ENCODE peak calls at places on chromosomes 11 and 22, in ten cellular contexts. One of them, this sample, is unnamed.
A peak's percentile ranks its signal among the peaks of the same experiment; 100 is the strongest.

GRCh38 chr22:50226224-50227165 is 18.3 kb downstream of the TUBGCP6 start:
- DNase-seq in frontal cortex: no peak
- DNase-seq in T-cell: no peak
- DNase-seq in RPMI7951: no peak
- DNase-seq in AG09309: no peak
- DNase-seq in GM13977: no peak
- DNase-seq in gastrocnemius medialis: no peak
- DNase-seq in pancreas: no peak
- DNase-seq in heart left ventricle: no peak
- DNase-seq in posterior vena cava: no peak
- DNase-seq in this sample: no peak

GRCh38 chr22:38735465-38736256 is 20.1 kb downstream of the SUN2 start:
- DNase-seq in frontal cortex: no peak
- DNase-seq in T-cell: no peak
- DNase-seq in RPMI7951: no peak
- DNase-seq in AG09309: no peak
- DNase-seq in GM13977: no peak
- DNase-seq in gastrocnemius medialis: no peak
- DNase-seq in pancreas: no peak
- DNase-seq in heart left ventricle: peak; percentile 20
- DNase-seq in posterior vena cava: no peak
- DNase-seq in this sample: no peak

GRCh38 chr11:109808569-109808968 is 284.6 kb upstream of the ZC3H12C start:
- DNase-seq in frontal cortex: no peak
- DNase-seq in T-cell: no peak
- DNase-seq in RPMI7951: no peak
- DNase-seq in AG09309: no peak
- DNase-seq in GM13977: no peak
- DNase-seq in gastrocnemius medialis: no peak
- DNase-seq in pancreas: no peak
- DNase-seq in heart left ventricle: no peak
- DNase-seq in posterior vena cava: no peak
- DNase-seq in this sample: no peak

GRCh38 chr11:86214710-86215109 is 29.8 kb upstream of the EED start:
- DNase-seq in frontal cortex: no peak
- DNase-seq in T-cell: no peak
- DNase-seq in RPMI7951: no peak
- DNase-seq in AG09309: no peak
- DNase-seq in GM13977: peak; percentile 48
- DNase-seq in gastrocnemius medialis: no peak
- DNase-seq in pancreas: no peak
- DNase-seq in heart left ventricle: no peak
- DNase-seq in posterior vena cava: no peak
- DNase-seq in this sample: no peak

GRCh38 chr22:41619979-41620645 is 731 bp downstream of the DESI1 start:
- DNase-seq in frontal cortex: peak; percentile 34
- DNase-seq in T-cell: no peak
- DNase-seq in RPMI7951: peak; percentile 16
- DNase-seq in AG09309: no peak
- DNase-seq in GM13977: no peak
- DNase-seq in gastrocnemius medialis: peak; percentile 32
- DNase-seq in pancreas: peak; percentile 51
- DNase-seq in heart left ventricle: peak; percentile 41
- DNase-seq in posterior vena cava: peak; percentile 88
- DNase-seq in this sample: no peak

GRCh38 chr22:29003975-29004646 is 57.5 kb downstream of the C22orf31 start:
- DNase-seq in frontal cortex: no peak
- DNase-seq in T-cell: no peak
- DNase-seq in RPMI7951: no peak
- DNase-seq in AG09309: no peak
- DNase-seq in GM13977: no peak
- DNase-seq in gastrocnemius medialis: peak; percentile 16
- DNase-seq in pancreas: peak; percentile 44
- DNase-seq in heart left ventricle: no peak
- DNase-seq in posterior vena cava: no peak
- DNase-seq in this sample: no peak

GRCh38 chr11:61627831-61628753 is 47.2 kb upstream of the SYT7 start:
- DNase-seq in frontal cortex: peak; percentile 64
- DNase-seq in T-cell: no peak
- DNase-seq in RPMI7951: peak; percentile 56
- DNase-seq in AG09309: peak; percentile 24
- DNase-seq in GM13977: peak; percentile 59
- DNase-seq in gastrocnemius medialis: peak; percentile 48
- DNase-seq in pancreas: peak; percentile 76
- DNase-seq in heart left ventricle: peak; percentile 75
- DNase-seq in posterior vena cava: no peak
- DNase-seq in this sample: peak; percentile 57

GRCh38 chr11:86068138-86068861 is 584 bp downstream of the PICALM start:
- DNase-seq in frontal cortex: no peak
- DNase-seq in T-cell: no peak
- DNase-seq in RPMI7951: peak; percentile 23
- DNase-seq in AG09309: no peak
- DNase-seq in GM13977: peak; percentile 45
- DNase-seq in gastrocnemius medialis: peak; percentile 36
- DNase-seq in pancreas: no peak
- DNase-seq in heart left ventricle: peak; percentile 54
- DNase-seq in posterior vena cava: peak; percentile 88
- DNase-seq in this sample: no peak

GRCh38 chr11:19512621-19513020 is 200.0 kb upstream of the NAV2 start:
- DNase-seq in frontal cortex: no peak
- DNase-seq in T-cell: no peak
- DNase-seq in RPMI7951: no peak
- DNase-seq in AG09309: no peak
- DNase-seq in GM13977: no peak
- DNase-seq in gastrocnemius medialis: no peak
- DNase-seq in pancreas: no peak
- DNase-seq in heart left ventricle: no peak
- DNase-seq in posterior vena cava: no peak
- DNase-seq in this sample: no peak

GRCh38 chr11:125412177-125412496 is 83.9 kb downstream of the FEZ1 start:
- DNase-seq in frontal cortex: no peak
- DNase-seq in T-cell: no peak
- DNase-seq in RPMI7951: no peak
- DNase-seq in AG09309: no peak
- DNase-seq in GM13977: no peak
- DNase-seq in gastrocnemius medialis: no peak
- DNase-seq in pancreas: no peak
- DNase-seq in heart left ventricle: no peak
- DNase-seq in posterior vena cava: peak; percentile 67
- DNase-seq in this sample: no peak

GRCh38 chr11:108486828-108487227 is 11.4 kb downstream of the POGLUT3 start:
- DNase-seq in frontal cortex: no peak
- DNase-seq in T-cell: no peak
- DNase-seq in RPMI7951: no peak
- DNase-seq in AG09309: no peak
- DNase-seq in GM13977: no peak
- DNase-seq in gastrocnemius medialis: no peak
- DNase-seq in pancreas: no peak
- DNase-seq in heart left ventricle: no peak
- DNase-seq in posterior vena cava: no peak
- DNase-seq in this sample: no peak

GRCh38 chr11:1843098-1843473 is 4.3 kb downstream of the TNNI2 start:
- DNase-seq in frontal cortex: no peak
- DNase-seq in T-cell: no peak
- DNase-seq in RPMI7951: no peak
- DNase-seq in AG09309: no peak
- DNase-seq in GM13977: no peak
- DNase-seq in gastrocnemius medialis: no peak
- DNase-seq in pancreas: no peak
- DNase-seq in heart left ventricle: no peak
- DNase-seq in posterior vena cava: no peak
- DNase-seq in this sample: no peak

GRCh38 chr11:66841861-66842260 is 1.4 kb upstream of the RCE1 start:
- DNase-seq in frontal cortex: no peak
- DNase-seq in T-cell: no peak
- DNase-seq in RPMI7951: no peak
- DNase-seq in AG09309: no peak
- DNase-seq in GM13977: no peak
- DNase-seq in gastrocnemius medialis: no peak
- DNase-seq in pancreas: no peak
- DNase-seq in heart left ventricle: no peak
- DNase-seq in posterior vena cava: no peak
- DNase-seq in this sample: no peak

GRCh38 chr22:48588881-48589450 is 1238.7 kb downstream of the BRD1 start:
- DNase-seq in frontal cortex: no peak
- DNase-seq in T-cell: no peak
- DNase-seq in RPMI7951: no peak
- DNase-seq in AG09309: no peak
- DNase-seq in GM13977: no peak
- DNase-seq in gastrocnemius medialis: no peak
- DNase-seq in pancreas: no peak
- DNase-seq in heart left ventricle: no peak
- DNase-seq in posterior vena cava: no peak
- DNase-seq in this sample: no peak

GRCh38 chr22:17264321-17265052 is 45.3 kb upstream of the ADA2 start:
- DNase-seq in frontal cortex: peak; percentile 53
- DNase-seq in T-cell: no peak
- DNase-seq in RPMI7951: no peak
- DNase-seq in AG09309: no peak
- DNase-seq in GM13977: no peak
- DNase-seq in gastrocnemius medialis: peak; percentile 19
- DNase-seq in pancreas: no peak
- DNase-seq in heart left ventricle: peak; percentile 53
- DNase-seq in posterior vena cava: no peak
- DNase-seq in this sample: no peak

GRCh38 chr11:108364159-108364558 is 103.2 kb downstream of the C11orf65 start:
- DNase-seq in frontal cortex: no peak
- DNase-seq in T-cell: no peak
- DNase-seq in RPMI7951: no peak
- DNase-seq in AG09309: no peak
- DNase-seq in GM13977: no peak
- DNase-seq in gastrocnemius medialis: no peak
- DNase-seq in pancreas: no peak
- DNase-seq in heart left ventricle: no peak
- DNase-seq in posterior vena cava: no peak
- DNase-seq in this sample: no peak

GRCh38 chr11:93196816-93197382 is 892 bp downstream of the SLC36A4 start:
- DNase-seq in frontal cortex: no peak
- DNase-seq in T-cell: no peak
- DNase-seq in RPMI7951: peak; percentile 24
- DNase-seq in AG09309: no peak
- DNase-seq in GM13977: no peak
- DNase-seq in gastrocnemius medialis: no peak
- DNase-seq in pancreas: no peak
- DNase-seq in heart left ventricle: no peak
- DNase-seq in posterior vena cava: no peak
- DNase-seq in this sample: no peak

GRCh38 chr11:121494355-121495099 is 41.8 kb upstream of the SORL1-AS1 start:
- DNase-seq in frontal cortex: no peak
- DNase-seq in T-cell: no peak
- DNase-seq in RPMI7951: no peak
- DNase-seq in AG09309: no peak
- DNase-seq in GM13977: no peak
- DNase-seq in gastrocnemius medialis: no peak
- DNase-seq in pancreas: no peak
- DNase-seq in heart left ventricle: no peak
- DNase-seq in posterior vena cava: no peak
- DNase-seq in this sample: no peak

GRCh38 chr11:61803889-61804647 is 11.4 kb downstream of the FEN1 start:
- DNase-seq in frontal cortex: no peak
- DNase-seq in T-cell: no peak
- DNase-seq in RPMI7951: no peak
- DNase-seq in AG09309: no peak
- DNase-seq in GM13977: no peak
- DNase-seq in gastrocnemius medialis: no peak
- DNase-seq in pancreas: no peak
- DNase-seq in heart left ventricle: peak; percentile 15
- DNase-seq in posterior vena cava: no peak
- DNase-seq in this sample: no peak

GRCh38 chr22:20395181-20395896 is 1.4 kb downstream of the ZNF74 start:
- DNase-seq in frontal cortex: no peak
- DNase-seq in T-cell: no peak
- DNase-seq in RPMI7951: no peak
- DNase-seq in AG09309: no peak
- DNase-seq in GM13977: no peak
- DNase-seq in gastrocnemius medialis: no peak
- DNase-seq in pancreas: no peak
- DNase-seq in heart left ventricle: no peak
- DNase-seq in posterior vena cava: no peak
- DNase-seq in this sample: no peak

GRCh38 chr11:17747131-17747955 is 12.8 kb downstream of the KCNC1 start:
- DNase-seq in frontal cortex: no peak
- DNase-seq in T-cell: no peak
- DNase-seq in RPMI7951: no peak
- DNase-seq in AG09309: no peak
- DNase-seq in GM13977: no peak
- DNase-seq in gastrocnemius medialis: no peak
- DNase-seq in pancreas: no peak
- DNase-seq in heart left ventricle: peak; percentile 17
- DNase-seq in posterior vena cava: peak; percentile 81
- DNase-seq in this sample: no peak

GRCh38 chr11:120129570-120129969 is 8.3 kb downstream of the TRIM29 start:
- DNase-seq in frontal cortex: no peak
- DNase-seq in T-cell: no peak
- DNase-seq in RPMI7951: no peak
- DNase-seq in AG09309: no peak
- DNase-seq in GM13977: no peak
- DNase-seq in gastrocnemius medialis: no peak
- DNase-seq in pancreas: no peak
- DNase-seq in heart left ventricle: peak; percentile 15
- DNase-seq in posterior vena cava: peak; percentile 78
- DNase-seq in this sample: no peak

GRCh38 chr11:44559207-44559943 is 6.1 kb upstream of the CD82 start:
- DNase-seq in frontal cortex: no peak
- DNase-seq in T-cell: no peak
- DNase-seq in RPMI7951: no peak
- DNase-seq in AG09309: no peak
- DNase-seq in GM13977: peak; percentile 39
- DNase-seq in gastrocnemius medialis: no peak
- DNase-seq in pancreas: no peak
- DNase-seq in heart left ventricle: no peak
- DNase-seq in posterior vena cava: no peak
- DNase-seq in this sample: no peak